ENCODE peak calls at places on chromosomes 6 and 20, in five cellular contexts. U is PC-3; H is mesendoderm; N is left lung; D is effector memory CD4-positive, alpha-beta T cell. G is an unnamed sample.

GRCh38 chr20:14860410-14860814 is 523.0 kb upstream of the FLRT3 start:
- DNase-seq in U (peak; percentile 53), H (peak; percentile 72), N (peak; percentile 31), D (no peak), G (no peak)

GRCh38 chr20:37379967-37380828 is 34.3 kb downstream of the SRC start:
- DNase-seq in U (peak; percentile 81), H (no peak), N (peak; percentile 49), D (no peak), G (no peak)

GRCh38 chr20:1338096-1338495 is 9.2 kb upstream of the SDCBP2 start:
- DNase-seq in U (no peak), H (no peak), N (no peak), D (no peak), G (no peak)

GRCh38 chr6:36967301-36967700 is 12.8 kb downstream of the PI16 start:
- DNase-seq in U (no peak), H (no peak), N (no peak), D (no peak), G (no peak)

GRCh38 chr6:170289108-170289931 is 1.6 kb downstream of the DLL1 start:
- DNase-seq in U (no peak), H (no peak), N (no peak), D (no peak), G (no peak)

GRCh38 chr20:24951536-24952047 is 2.5 kb downstream of the CST7 start:
- DNase-seq in U (no peak), H (no peak), N (no peak), D (no peak), G (no peak)

GRCh38 chr6:12203001-12203400 is 87.2 kb upstream of the EDN1 start:
- DNase-seq in U (no peak), H (peak; percentile 98), N (no peak), D (no peak), G (peak; percentile 82)

GRCh38 chr6:170516783-170517616 is 36.1 kb downstream of the PSMB1 start:
- DNase-seq in U (peak; percentile 63), H (peak; percentile 89), N (no peak), D (no peak), G (no peak)

GRCh38 chr20:10558635-10559187 is 115.1 kb downstream of the JAG1 start:
- DNase-seq in U (peak; percentile 92), H (peak; percentile 29), N (no peak), D (no peak), G (peak; percentile 63)

GRCh38 chr20:25139061-25139705 is 56.3 kb upstream of the ENTPD6 start:
- DNase-seq in U (peak; percentile 73), H (peak; percentile 38), N (no peak), D (no peak), G (no peak)

GRCh38 chr6:100664274-100665040 is 199.7 kb upstream of the SIM1 start:
- DNase-seq in U (peak; percentile 41), H (peak; percentile 17), N (no peak), D (no peak), G (no peak)

GRCh38 chr6:106527979-106528378 is 101.3 kb downstream of the RTN4IP1 start:
- DNase-seq in U (peak; percentile 88), H (no peak), N (no peak), D (no peak), G (no peak)

GRCh38 chr20:25196701-25197120 is 1.2 kb downstream of the ENTPD6 start:
- DNase-seq in U (no peak), H (peak; percentile 29), N (no peak), D (no peak), G (no peak)

GRCh38 chr6:71567562-71567961 is 279.0 kb downstream of the OGFRL1 start:
- DNase-seq in U (no peak), H (no peak), N (no peak), D (no peak), G (no peak)

GRCh38 chr6:31416394-31417014 is 13.1 kb downstream of the MICA start:
- DNase-seq in U (no peak), H (no peak), N (no peak), D (no peak), G (no peak)

GRCh38 chr6:130769812-130770211 is 57.4 kb upstream of the SMLR1 start:
- DNase-seq in U (no peak), H (no peak), N (no peak), D (no peak), G (no peak)

GRCh38 chr6:120198033-120198432 is 848.5 kb upstream of the MAN1A1 start:
- DNase-seq in U (peak; percentile 32), H (peak; percentile 92), N (no peak), D (no peak), G (peak; percentile 87)

GRCh38 chr20:2402271-2402980 is 21.7 kb downstream of the TGM6 start:
- DNase-seq in U (peak; percentile 66), H (peak; percentile 33), N (no peak), D (no peak), G (peak; percentile 31)

GRCh38 chr20:61436674-61437279 is 184.7 kb downstream of the CDH4 start:
- DNase-seq in U (no peak), H (peak; percentile 100), N (no peak), D (no peak), G (no peak)

GRCh38 chr6:10413850-10414765 is 766 bp downstream of the TFAP2A start:
- DNase-seq in U (peak; percentile 69), H (peak; percentile 92), N (no peak), D (no peak), G (no peak)

GRCh38 chr20:32635764-32636163 is 38.0 kb downstream of the C20orf203 start:
- DNase-seq in U (no peak), H (no peak), N (no peak), D (no peak), G (no peak)

GRCh38 chr6:113338610-113339009 is 518.5 kb upstream of the MARCKS start:
- DNase-seq in U (no peak), H (no peak), N (no peak), D (no peak), G (no peak)

GRCh38 chr20:60838297-60838696 is 413.8 kb upstream of the CDH4 start:
- DNase-seq in U (no peak), H (no peak), N (no peak), D (no peak), G (no peak)

GRCh38 chr6:46848684-46849360 is 55.6 kb downstream of the MEP1A start:
- DNase-seq in U (peak; percentile 94), H (peak; percentile 91), N (peak; percentile 98), D (no peak), G (peak; percentile 12)

GRCh38 chr20:1652960-1653359 is 4.6 kb downstream of the SIRPG start:
- DNase-seq in U (no peak), H (no peak), N (no peak), D (no peak), G (no peak)

GRCh38 chr6:113364781-113365545 is 492.2 kb upstream of the MARCKS start:
- DNase-seq in U (peak; percentile 29), H (peak; percentile 50), N (no peak), D (no peak), G (no peak)

GRCh38 chr20:49846206-49846807 is 33.7 kb downstream of the SLC9A8 start:
- DNase-seq in U (peak; percentile 85), H (peak; percentile 83), N (no peak), D (no peak), G (no peak)

GRCh38 chr6:170186006-170186908 is 104.6 kb downstream of the DLL1 start:
- DNase-seq in U (no peak), H (no peak), N (no peak), D (no peak), G (no peak)

GRCh38 chr20:44691424-44692423 is 23.4 kb upstream of the CCN5 start:
- DNase-seq in U (no peak), H (no peak), N (no peak), D (no peak), G (no peak)

DNA sequence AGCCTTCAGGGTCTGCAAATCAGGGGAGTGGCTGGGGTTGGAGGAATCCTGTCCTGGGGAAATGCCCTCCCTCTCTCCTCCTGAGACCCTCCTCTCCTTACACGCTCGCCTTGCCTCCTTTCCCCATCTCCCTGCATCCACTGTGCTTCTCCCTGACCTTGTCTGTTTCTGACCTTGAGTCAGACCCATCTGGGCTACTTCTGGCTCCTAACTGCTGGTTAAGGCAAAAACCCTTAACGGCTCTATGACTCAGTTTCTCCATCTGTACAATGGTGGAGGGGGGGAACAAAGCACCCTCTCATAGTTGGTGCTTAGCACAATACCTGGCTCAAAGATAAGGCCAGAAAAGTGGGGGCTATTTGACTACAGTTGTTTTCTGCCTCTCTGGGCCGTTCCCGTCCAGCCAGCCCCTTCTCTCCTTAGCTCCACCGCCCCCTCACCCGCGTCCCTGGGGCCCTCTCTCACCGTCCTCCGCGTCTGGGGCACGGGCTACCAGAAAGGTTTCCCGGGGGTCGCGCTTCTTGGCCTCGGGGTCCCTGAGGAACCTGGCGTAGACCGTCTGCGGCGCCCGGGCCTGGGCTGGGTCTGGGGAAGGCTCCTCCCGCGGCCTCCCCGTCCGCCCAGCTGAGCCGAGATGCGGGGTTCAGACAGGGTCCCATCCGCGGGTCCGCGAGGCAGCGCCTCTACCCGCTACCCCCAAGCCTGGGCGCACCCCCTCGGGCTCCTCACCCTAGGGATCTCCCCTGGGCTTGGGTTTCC is 1.3 kb downstream of the TULP1 start:
- DNase-seq in U (no peak), H (no peak), N (peak; percentile 73), D (no peak), G (no peak)
- H3K4me3 ChIP-seq in U (no peak overlapping the region), H (no peak overlapping the region), N (no peak overlapping the region), D (no peak overlapping the region), G (peak overlapping the region; percentile 41)

GRCh38 chr20:52727740-52728456 is 244.3 kb upstream of the TSHZ2 start:
- DNase-seq in U (no peak), H (no peak), N (peak; percentile 63), D (no peak), G (no peak)

GRCh38 chr20:52724586-52724985 is 247.6 kb upstream of the TSHZ2 start:
- DNase-seq in U (no peak), H (no peak), N (no peak), D (no peak), G (no peak)

GRCh38 chr20:52722926-52723325 is 249.2 kb upstream of the TSHZ2 start:
- DNase-seq in U (no peak), H (no peak), N (no peak), D (no peak), G (no peak)
- H3K4me3 ChIP-seq in U (no peak overlapping the region), H (no peak overlapping the region), N (no peak overlapping the region), D (no peak overlapping the region), G (no peak overlapping the region)

DNA sequence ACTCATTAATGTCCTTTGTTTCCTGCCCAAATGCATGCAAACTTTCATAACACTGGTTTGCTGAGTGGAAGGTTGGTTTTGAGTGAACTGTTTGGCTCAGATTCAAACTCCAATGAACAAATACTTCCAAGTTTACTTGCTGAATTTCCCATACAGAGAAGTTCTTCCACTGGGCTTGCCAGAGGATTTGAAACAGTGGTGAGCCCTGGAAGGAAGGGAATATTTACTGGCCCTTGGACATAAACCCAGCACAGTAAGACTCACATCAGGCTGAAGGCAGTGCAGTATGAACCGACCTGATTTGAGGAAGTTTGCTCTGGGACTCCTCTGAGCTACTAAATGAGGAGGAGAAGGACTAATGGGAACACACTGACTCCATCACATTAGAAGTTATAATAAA is 3.8 kb downstream of the TRAF3IP2 start:
- DNase-seq in U (no peak), H (no peak), N (no peak), D (no peak), G (no peak)
- H3K4me3 ChIP-seq in U (no peak overlapping the region), H (no peak overlapping the region), N (no peak overlapping the region), D (no peak overlapping the region), G (no peak overlapping the region)

GRCh38 chr6:147122823-147123222 is 81.4 kb upstream of the STXBP5 start:
- DNase-seq in U (no peak), H (no peak), N (no peak), D (no peak), G (no peak)

GRCh38 chr6:147117580-147117979 is 86.6 kb upstream of the STXBP5 start:
- DNase-seq in U (no peak), H (no peak), N (no peak), D (no peak), G (no peak)

GRCh38 chr6:147119310-147119709 is 84.9 kb upstream of the STXBP5 start:
- DNase-seq in U (no peak), H (no peak), N (no peak), D (no peak), G (no peak)

GRCh38 chr6:147116043-147116442 is 88.2 kb upstream of the STXBP5 start:
- DNase-seq in U (no peak), H (no peak), N (no peak), D (no peak), G (no peak)

GRCh38 chr6:147117009-147117408 is 87.2 kb upstream of the STXBP5 start:
- DNase-seq in U (no peak), H (no peak), N (no peak), D (no peak), G (no peak)
- H3K4me3 ChIP-seq in U (no peak overlapping the region), H (no peak overlapping the region), N (no peak overlapping the region), D (no peak overlapping the region), G (no peak overlapping the region)

G was measured in retinal pigment epithelial cell.